ENCODE peak calls at places on chromosomes 1 and 21, in nine cellular contexts. M is AG09319, E is right lobe of liver, G is fibroblast of pulmonary artery, I is GM12878, O is activated B cell treated with CpG ODN at 0.5 μM for 24 hours, Z is nephron progenitor cell, R is HFFc6, B is tibial nerve. N is an unnamed sample.

GRCh38 chr1:72282271-72282656 is at the start of gene NEGR1:
- DNase-seq in M (no peak), E (peak), G (peak), I (no peak), O (peak), Z (peak), R (peak), B (peak), N (peak)

GRCh38 chr1:229855999-229856650 is 210.9 kb upstream of the GALNT2 start:
- DNase-seq in M (no peak), E (no peak), G (no peak), I (peak), O (peak), Z (no peak), R (no peak), B (no peak), N (no peak)

GRCh38 chr1:240190881-240191385 is 99.2 kb downstream of the FMN2 start:
- DNase-seq in M (peak), E (no peak), G (peak), I (no peak), O (no peak), Z (peak), R (peak), B (peak), N (peak)

GRCh38 chr1:28123461-28123961 is 35.1 kb upstream of the EYA3 start:
- DNase-seq in M (no peak), E (no peak), G (peak), I (no peak), O (no peak), Z (no peak), R (peak), B (no peak), N (peak)

GRCh38 chr1:179770887-179771502 is 27.9 kb downstream of the FAM163A start:
- DNase-seq in M (no peak), E (no peak), G (peak), I (no peak), O (no peak), Z (no peak), R (no peak), B (no peak), N (no peak)

GRCh38 chr1:236163460-236164153 is 21.3 kb downstream of the GPR137B start:
- DNase-seq in M (no peak), E (no peak), G (no peak), I (no peak), O (no peak), Z (no peak), R (no peak), B (no peak), N (no peak)

GRCh38 chr1:11488201-11488770 is 9.3 kb downstream of the DISP3 start:
- DNase-seq in M (no peak), E (no peak), G (no peak), I (no peak), O (no peak), Z (no peak), R (no peak), B (no peak), N (no peak)

GRCh38 chr1:70169018-70169839 is 36.1 kb downstream of the LRRC40 start:
- DNase-seq in M (no peak), E (no peak), G (no peak), I (no peak), O (no peak), Z (no peak), R (no peak), B (no peak), N (no peak)

GRCh38 chr21:40841524-40842196 is 5.3 kb downstream of the DSCAM start:
- DNase-seq in M (no peak), E (peak), G (no peak), I (no peak), O (no peak), Z (peak), R (peak), B (peak), N (no peak)

GRCh38 chr1:114320586-114320985 is 166.9 kb upstream of the SYT6 start:
- DNase-seq in M (no peak), E (no peak), G (peak), I (no peak), O (no peak), Z (no peak), R (peak), B (no peak), N (peak)

GRCh38 chr1:47183308-47184089 is 6.3 kb downstream of the PDZK1IP1 start:
- DNase-seq in M (no peak), E (no peak), G (no peak), I (no peak), O (no peak), Z (no peak), R (no peak), B (no peak), N (no peak)

GRCh38 chr1:22626219-22626902 is 10.1 kb upstream of the C1QA start:
- DNase-seq in M (no peak), E (no peak), G (no peak), I (no peak), O (no peak), Z (no peak), R (no peak), B (no peak), N (no peak)

GRCh38 chr1:163866539-163866938 is 544.8 kb downstream of the NUF2 start:
- DNase-seq in M (no peak), E (no peak), G (no peak), I (no peak), O (no peak), Z (no peak), R (no peak), B (no peak), N (no peak)

GRCh38 chr1:11176081-11176706 is 13.0 kb upstream of the ANGPTL7 start:
- DNase-seq in M (no peak), E (no peak), G (no peak), I (no peak), O (no peak), Z (no peak), R (peak), B (no peak), N (no peak)

GRCh38 chr1:21322681-21323016 is 32.4 kb upstream of the ECE1 start:
- DNase-seq in M (no peak), E (no peak), G (peak), I (no peak), O (no peak), Z (no peak), R (no peak), B (no peak), N (no peak)

GRCh38 chr1:83596331-83596730 is 402.6 kb downstream of the TTLL7 start:
- DNase-seq in M (no peak), E (no peak), G (no peak), I (no peak), O (no peak), Z (no peak), R (no peak), B (no peak), N (no peak)

DNA sequence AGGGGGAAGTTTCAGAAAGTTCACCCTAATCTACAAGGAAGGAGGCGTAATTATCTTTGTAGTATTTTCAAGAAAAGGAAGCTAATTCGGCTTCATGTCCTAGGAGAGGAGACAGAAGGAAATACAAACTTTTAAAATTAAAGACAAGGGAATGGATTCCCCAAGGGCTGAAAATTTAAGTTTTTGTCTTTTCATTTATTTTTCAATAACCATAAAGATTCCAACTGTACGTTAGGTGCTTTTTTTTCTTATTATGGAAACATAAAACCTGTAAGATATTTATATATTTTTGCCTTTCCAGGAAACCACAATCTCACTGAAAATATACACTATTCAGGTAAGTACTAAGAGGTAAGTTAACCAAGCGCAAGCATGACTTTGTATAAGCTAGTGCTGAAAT is at the start of gene OR2M3:
- DNase-seq in M (no peak), E (no peak), G (no peak), I (no peak), O (no peak), Z (no peak), R (no peak), B (no peak), N (no peak)
- TF ChIP-seq CTCF in M (no peak), E (no peak), G (no peak), I (no peak), O (no peak), Z (no peak), R (no peak), B (no peak), N (no peak)

GRCh38 chr1:53450225-53450624 is 9.0 kb upstream of the DMRTB1 start:
- DNase-seq in M (no peak), E (no peak), G (no peak), I (no peak), O (no peak), Z (peak), R (no peak), B (no peak), N (peak)

GRCh38 chr1:53448241-53448841 is 10.9 kb upstream of the DMRTB1 start:
- DNase-seq in M (no peak), E (no peak), G (no peak), I (no peak), O (no peak), Z (no peak), R (no peak), B (no peak), N (no peak)

GRCh38 chr1:53449026-53449425 is 10.2 kb upstream of the DMRTB1 start:
- DNase-seq in M (no peak), E (no peak), G (peak), I (no peak), O (no peak), Z (no peak), R (peak), B (no peak), N (peak)

GRCh38 chr1:53447413-53447812 is 11.8 kb upstream of the DMRTB1 start:
- DNase-seq in M (no peak), E (no peak), G (no peak), I (no peak), O (no peak), Z (no peak), R (no peak), B (no peak), N (no peak)

GRCh38 chr1:53449693-53450092 is 9.5 kb upstream of the DMRTB1 start:
- DNase-seq in M (no peak), E (no peak), G (no peak), I (no peak), O (no peak), Z (no peak), R (no peak), B (no peak), N (no peak)
- TF ChIP-seq CTCF in M (no peak), E (no peak), G (no peak), I (no peak), O (no peak), Z (no peak), R (no peak), B (no peak), N (no peak)

GRCh38 chr1:204407314-204407971 is 4.2 kb downstream of the PPP1R15B start:
- DNase-seq in M (no peak), E (no peak), G (no peak), I (no peak), O (no peak), Z (no peak), R (no peak), B (no peak), N (no peak)
- TF ChIP-seq CTCF in M (no peak), E (no peak), G (no peak), I (no peak), O (no peak), Z (no peak), R (no peak), B (no peak), N (no peak)

DNA sequence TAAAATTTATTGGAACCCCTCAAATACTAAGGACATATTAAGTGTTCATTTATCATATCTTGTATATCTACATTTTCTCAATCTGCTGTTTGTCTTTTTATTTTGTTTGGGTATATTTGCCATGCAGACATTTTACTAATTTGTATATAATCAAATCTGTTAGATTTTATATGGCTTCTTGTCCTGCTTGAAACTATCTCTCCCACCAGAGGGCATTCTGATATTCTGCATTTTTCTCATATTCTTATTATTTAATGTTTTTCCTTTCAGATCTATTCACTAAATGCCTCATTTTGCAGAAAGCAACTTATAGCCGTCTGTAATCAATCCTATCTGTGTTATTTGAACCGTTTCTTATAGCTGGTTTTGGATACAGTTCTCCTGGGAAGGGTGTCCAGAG is 745.5 kb downstream of the LRRIQ3 start:
- DNase-seq in M (no peak), E (no peak), G (no peak), I (no peak), O (no peak), Z (no peak), R (no peak), B (no peak), N (no peak)
- TF ChIP-seq CTCF in M (no peak), E (no peak), G (no peak), I (no peak), O (no peak), Z (no peak), R (peak), B (no peak), N (no peak)

GRCh38 chr1:205749094-205749825 is 722 bp downstream of the NUCKS1 start:
- DNase-seq in M (peak), E (peak), G (peak), I (peak), O (peak), Z (peak), R (peak), B (peak), N (peak)

GRCh38 chr1:205746757-205747412 is 3.1 kb downstream of the NUCKS1 start:
- DNase-seq in M (no peak), E (no peak), G (no peak), I (no peak), O (no peak), Z (no peak), R (no peak), B (no peak), N (no peak)

GRCh38 chr1:205750683-205751651 is 985 bp upstream of the NUCKS1 start:
- DNase-seq in M (no peak), E (no peak), G (no peak), I (no peak), O (no peak), Z (no peak), R (no peak), B (no peak), N (no peak)

GRCh38 chr1:205748398-205749093 is 1.4 kb downstream of the NUCKS1 start:
- DNase-seq in M (peak), E (no peak), G (peak), I (no peak), O (no peak), Z (peak), R (peak), B (peak), N (peak)

DNA sequence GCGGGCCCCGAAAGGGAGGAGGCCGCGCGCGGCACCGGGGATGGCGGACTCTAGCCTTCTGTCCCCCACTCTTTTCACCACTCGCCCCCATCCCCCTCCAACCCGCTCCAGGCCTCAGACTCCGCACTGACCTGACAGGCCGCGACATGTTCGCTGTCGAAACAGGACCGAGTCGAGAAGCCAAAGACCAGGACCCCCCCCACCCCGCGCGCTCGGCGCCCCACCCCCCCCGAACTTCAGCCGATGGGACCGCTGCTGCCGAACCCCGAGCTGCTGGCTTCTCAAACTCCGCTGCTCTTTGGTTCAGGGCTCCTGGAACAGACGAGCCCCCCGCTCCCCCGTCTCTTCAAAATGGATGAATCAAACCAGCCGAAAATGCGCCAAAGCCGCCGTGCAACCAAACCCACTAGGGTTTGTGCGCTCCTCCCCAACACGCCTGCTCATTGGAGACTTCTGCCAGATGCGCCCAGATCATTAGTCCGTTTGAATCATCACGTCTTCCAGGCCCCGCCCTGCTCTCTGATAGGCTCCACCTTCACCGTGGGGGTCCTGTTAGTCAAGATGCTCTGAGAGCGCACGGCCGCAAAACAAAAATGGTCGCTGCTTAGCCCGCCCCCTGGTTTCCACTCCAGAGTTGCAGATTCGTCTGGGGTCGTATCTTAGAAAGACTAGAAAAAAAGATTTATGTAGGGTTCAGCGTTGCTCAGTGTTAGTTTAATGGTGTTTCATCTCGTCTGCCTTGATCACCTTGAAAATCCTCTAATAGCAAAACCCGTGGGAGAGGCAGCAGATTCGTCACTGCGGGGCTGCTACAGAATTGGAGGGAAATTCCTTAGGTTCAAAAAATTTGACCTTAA is at the start of gene NUCKS1:
- DNase-seq in M (peak), E (peak), G (peak), I (peak), O (peak), Z (peak), R (peak), B (peak), N (peak)
- TF ChIP-seq CTCF in M (peak), E (peak), G (no peak), I (no peak), O (no peak), Z (no peak), R (peak), B (peak), N (no peak)

GRCh38 chr1:154182342-154183044 is 9.4 kb downstream of the TPM3 start:
- DNase-seq in M (no peak), E (peak), G (peak), I (peak), O (peak), Z (peak), R (peak), B (peak), N (peak)
- TF ChIP-seq CTCF in M (no peak), E (no peak), G (no peak), I (no peak), O (no peak), Z (no peak), R (peak), B (no peak), N (peak)

GRCh38 chr1:64242895-64243756 is 39.7 kb downstream of the UBE2U start:
- DNase-seq in M (no peak), E (no peak), G (peak), I (no peak), O (no peak), Z (no peak), R (peak), B (no peak), N (peak)
- TF ChIP-seq CTCF in M (peak), E (peak), G (peak), I (no peak), O (no peak), Z (peak), R (peak), B (peak), N (peak)

GRCh38 chr1:60170709-60171108 is 97.1 kb upstream of the C1orf87 start:
- DNase-seq in M (no peak), E (no peak), G (no peak), I (no peak), O (no peak), Z (no peak), R (no peak), B (no peak), N (no peak)
- TF ChIP-seq CTCF in M (no peak), E (no peak), G (no peak), I (no peak), O (no peak), Z (no peak), R (peak), B (no peak), N (no peak)

GRCh38 chr1:228108742-228109072 is 392 bp downstream of the MRPL55 start:
- DNase-seq in M (no peak), E (no peak), G (no peak), I (no peak), O (no peak), Z (no peak), R (no peak), B (no peak), N (no peak)

GRCh38 chr1:228109962-228110488 is 926 bp upstream of the MRPL55 start:
- DNase-seq in M (no peak), E (peak), G (peak), I (no peak), O (no peak), Z (no peak), R (no peak), B (no peak), N (no peak)

GRCh38 chr1:228108055-228108690 is 926 bp downstream of the MRPL55 start:
- DNase-seq in M (no peak), E (no peak), G (no peak), I (no peak), O (no peak), Z (no peak), R (no peak), B (no peak), N (no peak)

GRCh38 chr1:228110536-228110935 is 1.4 kb upstream of the MRPL55 start:
- DNase-seq in M (no peak), E (no peak), G (no peak), I (no peak), O (no peak), Z (no peak), R (no peak), B (no peak), N (no peak)

DNA sequence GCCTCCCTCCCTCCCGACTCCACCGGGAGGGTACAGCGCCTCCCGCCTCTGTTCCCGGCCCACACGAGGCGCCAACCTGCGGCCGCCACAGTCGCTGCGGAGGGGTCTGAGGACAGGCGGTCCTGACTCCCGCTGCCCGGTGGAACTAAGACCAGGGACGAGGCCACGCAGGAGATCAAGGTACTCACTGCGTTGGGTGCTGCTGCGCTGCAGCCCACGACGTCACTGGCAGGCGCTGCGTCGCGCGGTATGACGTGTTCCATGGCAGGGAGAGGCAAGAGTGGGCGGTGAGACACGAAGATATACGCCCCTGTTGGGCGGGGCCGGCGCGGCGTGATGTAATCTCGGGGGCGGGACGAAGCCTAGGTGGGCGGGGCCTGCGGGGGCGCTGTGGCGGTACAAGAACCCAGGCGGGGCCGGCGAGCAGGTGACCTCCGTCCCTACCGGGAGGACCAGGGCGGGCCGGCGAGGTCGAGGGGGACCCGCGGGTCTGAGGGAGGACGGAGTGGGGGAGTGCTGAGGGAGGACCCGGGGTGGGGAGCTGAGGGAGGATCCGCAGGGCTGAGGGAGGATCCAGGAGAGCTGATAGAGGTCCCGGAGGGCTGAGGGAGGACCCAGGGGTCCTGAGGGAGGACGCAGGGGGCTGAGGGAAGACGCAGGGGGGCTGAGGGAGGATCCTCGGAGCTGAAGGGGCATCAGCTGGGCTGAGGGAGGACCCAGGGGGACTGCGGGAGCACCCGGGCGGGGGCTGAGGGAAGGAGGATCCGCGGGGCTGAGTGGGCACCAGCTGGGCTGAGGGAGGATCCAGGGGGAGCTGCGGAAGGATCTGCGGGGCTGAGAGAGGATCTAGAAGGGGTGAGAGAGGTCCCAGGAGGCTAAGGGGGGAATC is at the start of gene MRPL55:
- DNase-seq in M (peak), E (peak), G (peak), I (peak), O (peak), Z (peak), R (peak), B (peak), N (peak)
- TF ChIP-seq CTCF in M (no peak), E (no peak), G (no peak), I (no peak), O (no peak), Z (no peak), R (peak), B (no peak), N (no peak)

GRCh38 chr1:151881479-151881878 is 27.8 kb downstream of the THEM4 start:
- DNase-seq in M (no peak), E (no peak), G (no peak), I (no peak), O (no peak), Z (no peak), R (no peak), B (no peak), N (peak)
- TF ChIP-seq CTCF in M (peak), E (no peak), G (no peak), I (no peak), O (no peak), Z (no peak), R (no peak), B (no peak), N (peak)

N was measured in MCF 10A.